ENCODE peak calls at places on chromosome 11, in nine cellular contexts. One of them, this sample, is unnamed.

GRCh38 chr11:114163830-114164401 is 104.4 kb downstream of the ZBTB16 start:
- DNase-seq in upper lobe of left lung: no peak
- DNase-seq in H1: no peak
- DNase-seq in sigmoid colon: peak; percentile 95
- DNase-seq in K562: no peak
- DNase-seq in transverse colon: peak; percentile 52
- DNase-seq in HepG2: no peak
- DNase-seq in stomach: no peak
- DNase-seq in breast epithelium: no peak
- DNase-seq in this sample: no peak

GRCh38 chr11:61893981-61894380 is 2.6 kb upstream of the FADS3 start:
- DNase-seq in H1: no peak
- DNase-seq in K562: no peak
- DNase-seq in stomach: no peak
- DNase-seq in upper lobe of left lung: no peak
- DNase-seq in breast epithelium: no peak
- DNase-seq in HepG2: no peak
- DNase-seq in sigmoid colon: no peak
- DNase-seq in transverse colon: no peak
- DNase-seq in this sample: no peak

GRCh38 chr11:20013346-20014066 is 146.8 kb downstream of the DBX1 start:
- DNase-seq in upper lobe of left lung: no peak
- DNase-seq in H1: no peak
- DNase-seq in transverse colon: no peak
- DNase-seq in sigmoid colon: no peak
- DNase-seq in breast epithelium: no peak
- DNase-seq in HepG2: peak; percentile 73
- DNase-seq in K562: peak; percentile 25
- DNase-seq in stomach: no peak
- DNase-seq in this sample: no peak

GRCh38 chr11:9566561-9567063 is 6.9 kb upstream of the WEE1 start:
- DNase-seq in K562: peak; percentile 49
- DNase-seq in transverse colon: no peak
- DNase-seq in breast epithelium: no peak
- DNase-seq in H1: no peak
- DNase-seq in HepG2: no peak
- DNase-seq in upper lobe of left lung: no peak
- DNase-seq in sigmoid colon: no peak
- DNase-seq in stomach: no peak
- DNase-seq in this sample: no peak

GRCh38 chr11:77209663-77210062 is 81.6 kb downstream of the MYO7A start:
- DNase-seq in stomach: no peak
- DNase-seq in HepG2: no peak
- DNase-seq in upper lobe of left lung: no peak
- DNase-seq in transverse colon: no peak
- DNase-seq in H1: no peak
- DNase-seq in sigmoid colon: no peak
- DNase-seq in breast epithelium: no peak
- DNase-seq in K562: no peak
- DNase-seq in this sample: no peak

GRCh38 chr11:46290021-46290420 is 12.6 kb downstream of the CREB3L1 start:
- DNase-seq in HepG2: no peak
- DNase-seq in transverse colon: no peak
- DNase-seq in H1: no peak
- DNase-seq in stomach: no peak
- DNase-seq in breast epithelium: no peak
- DNase-seq in sigmoid colon: no peak
- DNase-seq in K562: no peak
- DNase-seq in upper lobe of left lung: no peak
- DNase-seq in this sample: no peak

GRCh38 chr11:68857037-68857586 is 15.4 kb upstream of the CPT1A start:
- DNase-seq in K562: no peak
- DNase-seq in transverse colon: no peak
- DNase-seq in breast epithelium: no peak
- DNase-seq in sigmoid colon: no peak
- DNase-seq in HepG2: no peak
- DNase-seq in upper lobe of left lung: no peak
- DNase-seq in H1: no peak
- DNase-seq in stomach: no peak
- DNase-seq in this sample: no peak

GRCh38 chr11:9817191-9817590 is 153.3 kb downstream of the SWAP70 start:
- DNase-seq in K562: no peak
- DNase-seq in H1: no peak
- DNase-seq in upper lobe of left lung: no peak
- DNase-seq in sigmoid colon: no peak
- DNase-seq in stomach: no peak
- DNase-seq in breast epithelium: no peak
- DNase-seq in HepG2: no peak
- DNase-seq in transverse colon: no peak
- DNase-seq in this sample: no peak

GRCh38 chr11:57498540-57498939 is 17.0 kb downstream of the SLC43A1 start:
- DNase-seq in HepG2: no peak
- DNase-seq in transverse colon: no peak
- DNase-seq in upper lobe of left lung: no peak
- DNase-seq in breast epithelium: no peak
- DNase-seq in stomach: no peak
- DNase-seq in H1: no peak
- DNase-seq in K562: no peak
- DNase-seq in sigmoid colon: no peak
- DNase-seq in this sample: no peak

GRCh38 chr11:57500926-57501325 is 14.6 kb downstream of the SLC43A1 start:
- DNase-seq in sigmoid colon: no peak
- DNase-seq in H1: no peak
- DNase-seq in K562: no peak
- DNase-seq in stomach: no peak
- DNase-seq in upper lobe of left lung: no peak
- DNase-seq in HepG2: no peak
- DNase-seq in transverse colon: no peak
- DNase-seq in breast epithelium: no peak
- DNase-seq in this sample: no peak

GRCh38 chr11:57499983-57500461 is 15.5 kb downstream of the SLC43A1 start:
- DNase-seq in breast epithelium: no peak
- DNase-seq in transverse colon: no peak
- DNase-seq in stomach: no peak
- DNase-seq in K562: no peak
- DNase-seq in upper lobe of left lung: no peak
- DNase-seq in H1: no peak
- DNase-seq in sigmoid colon: no peak
- DNase-seq in HepG2: no peak
- DNase-seq in this sample: no peak

GRCh38 chr11:57500526-57500925 is 15.0 kb downstream of the SLC43A1 start:
- DNase-seq in H1: no peak
- DNase-seq in K562: no peak
- DNase-seq in HepG2: no peak
- DNase-seq in upper lobe of left lung: no peak
- DNase-seq in breast epithelium: no peak
- DNase-seq in stomach: no peak
- DNase-seq in sigmoid colon: no peak
- DNase-seq in transverse colon: no peak
- DNase-seq in this sample: no peak

DNA sequence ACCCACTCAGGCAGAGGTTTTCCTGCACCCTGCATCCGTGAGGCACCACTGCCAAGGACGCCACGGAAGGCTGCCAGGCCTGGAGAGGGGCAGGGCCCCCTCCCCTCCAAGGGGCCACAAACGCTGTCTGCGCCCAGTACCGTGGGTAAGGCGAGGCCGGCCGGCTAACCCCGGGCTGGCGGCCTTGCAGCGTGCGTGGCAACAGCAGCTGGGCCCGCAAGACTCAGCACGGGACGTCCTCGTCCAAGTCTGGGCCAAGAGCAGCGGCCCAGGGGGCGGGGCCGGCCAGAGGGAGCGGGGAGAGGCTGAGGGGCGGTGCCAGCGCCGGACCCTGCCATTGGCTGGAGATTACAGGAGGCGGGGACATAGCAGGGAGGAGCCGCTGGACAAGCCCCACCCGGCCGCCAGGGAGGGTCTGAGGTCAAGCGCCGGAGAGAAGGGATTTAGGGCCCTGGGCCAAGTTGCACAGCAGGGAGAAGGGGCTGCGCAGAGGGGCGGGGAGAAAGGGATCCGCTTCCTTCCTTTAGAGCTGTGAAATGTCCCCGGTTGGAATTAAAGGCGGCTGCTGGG is 16.0 kb downstream of the SLC43A1 start:
- DNase-seq in H1: peak; percentile 89
- DNase-seq in K562: peak; percentile 100
- DNase-seq in HepG2: peak; percentile 84
- DNase-seq in transverse colon: peak; percentile 95
- DNase-seq in upper lobe of left lung: peak; percentile 97
- DNase-seq in breast epithelium: peak; percentile 87
- DNase-seq in sigmoid colon: peak; percentile 99
- DNase-seq in stomach: peak; percentile 97
- DNase-seq in this sample: peak; percentile 61
- TF ChIP-seq POLR2AphosphoS5 in H1: no peak
- TF ChIP-seq POLR2AphosphoS5 in K562: no peak
- TF ChIP-seq POLR2AphosphoS5 in HepG2: no peak
- TF ChIP-seq POLR2AphosphoS5 in transverse colon: no peak
- TF ChIP-seq POLR2AphosphoS5 in upper lobe of left lung: no peak
- TF ChIP-seq POLR2AphosphoS5 in breast epithelium: peak; percentile 2
- TF ChIP-seq POLR2AphosphoS5 in sigmoid colon: peak; percentile 63
- TF ChIP-seq POLR2AphosphoS5 in stomach: peak; percentile 70
- TF ChIP-seq POLR2AphosphoS5 in this sample: peak; percentile 64

GRCh38 chr11:128910583-128910982 is 19.4 kb downstream of the KCNJ5 start:
- DNase-seq in breast epithelium: no peak
- DNase-seq in HepG2: no peak
- DNase-seq in transverse colon: no peak
- DNase-seq in upper lobe of left lung: no peak
- DNase-seq in stomach: no peak
- DNase-seq in K562: no peak
- DNase-seq in H1: no peak
- DNase-seq in sigmoid colon: no peak
- DNase-seq in this sample: no peak

GRCh38 chr11:128909438-128910125 is 18.4 kb downstream of the KCNJ5 start:
- DNase-seq in sigmoid colon: no peak
- DNase-seq in HepG2: no peak
- DNase-seq in K562: no peak
- DNase-seq in breast epithelium: no peak
- DNase-seq in H1: no peak
- DNase-seq in transverse colon: no peak
- DNase-seq in stomach: no peak
- DNase-seq in upper lobe of left lung: no peak
- DNase-seq in this sample: no peak

GRCh38 chr11:128906185-128907065 is 15.3 kb downstream of the KCNJ5 start:
- DNase-seq in upper lobe of left lung: peak; percentile 39
- DNase-seq in K562: no peak
- DNase-seq in stomach: no peak
- DNase-seq in HepG2: no peak
- DNase-seq in H1: no peak
- DNase-seq in sigmoid colon: no peak
- DNase-seq in transverse colon: no peak
- DNase-seq in breast epithelium: no peak
- DNase-seq in this sample: no peak

GRCh38 chr11:128911239-128911638 is 20.1 kb downstream of the KCNJ5 start:
- DNase-seq in breast epithelium: no peak
- DNase-seq in K562: no peak
- DNase-seq in HepG2: no peak
- DNase-seq in sigmoid colon: no peak
- DNase-seq in stomach: no peak
- DNase-seq in upper lobe of left lung: no peak
- DNase-seq in transverse colon: no peak
- DNase-seq in H1: no peak
- DNase-seq in this sample: no peak

GRCh38 chr11:128908391-128909246 is 17.5 kb downstream of the KCNJ5 start:
- DNase-seq in upper lobe of left lung: peak; percentile 70
- DNase-seq in transverse colon: peak; percentile 63
- DNase-seq in stomach: peak; percentile 78
- DNase-seq in sigmoid colon: peak; percentile 79
- DNase-seq in breast epithelium: no peak
- DNase-seq in H1: no peak
- DNase-seq in K562: no peak
- DNase-seq in HepG2: no peak
- DNase-seq in this sample: peak; percentile 45
- H3K4me1 ChIP-seq in upper lobe of left lung: peaks cover 27% of the 10 kb centered on the region
- H3K4me1 ChIP-seq in transverse colon: peaks cover 17% of the 10 kb centered on the region
- H3K4me1 ChIP-seq in stomach: peaks cover 24% of the 10 kb centered on the region
- H3K4me1 ChIP-seq in sigmoid colon: peaks cover 21% of the 10 kb centered on the region
- H3K4me1 ChIP-seq in breast epithelium: no peaks in the 10 kb centered on the region
- H3K4me1 ChIP-seq in H1: peaks cover 9% of the 10 kb centered on the region
- H3K4me1 ChIP-seq in K562: peaks cover 4% of the 10 kb centered on the region
- H3K4me1 ChIP-seq in HepG2: no peaks in the 10 kb centered on the region
- H3K4me1 ChIP-seq in this sample: peaks cover 23% of the 10 kb centered on the region

GRCh38 chr11:111878766-111879636 is at the start of the genes CFAP68 and FDXACB1:
- DNase-seq in H1: peak; percentile 94
- DNase-seq in HepG2: peak; percentile 97
- DNase-seq in sigmoid colon: peak; percentile 99
- DNase-seq in transverse colon: peak; percentile 97
- DNase-seq in upper lobe of left lung: peak; percentile 98
- DNase-seq in stomach: peak; percentile 97
- DNase-seq in K562: peak; percentile 93
- DNase-seq in breast epithelium: peak; percentile 94
- DNase-seq in this sample: peak; percentile 98
- TF ChIP-seq POLR2AphosphoS5 in H1: peak; percentile 90
- TF ChIP-seq POLR2AphosphoS5 in HepG2: peak; percentile 67
- TF ChIP-seq POLR2AphosphoS5 in sigmoid colon: peak; percentile 95
- TF ChIP-seq POLR2AphosphoS5 in transverse colon: peak; percentile 80
- TF ChIP-seq POLR2AphosphoS5 in upper lobe of left lung: peak; percentile 94
- TF ChIP-seq POLR2AphosphoS5 in stomach: peak; percentile 77
- TF ChIP-seq POLR2AphosphoS5 in K562: peak; percentile 59
- TF ChIP-seq POLR2AphosphoS5 in breast epithelium: peak; percentile 98
- TF ChIP-seq POLR2AphosphoS5 in this sample: peak; percentile 79

GRCh38 chr11:70078095-70078795 is at the start of gene ANO1:
- DNase-seq in HepG2: no peak
- DNase-seq in H1: no peak
- DNase-seq in K562: peak; percentile 53
- DNase-seq in sigmoid colon: peak; percentile 53
- DNase-seq in upper lobe of left lung: no peak
- DNase-seq in stomach: peak; percentile 52
- DNase-seq in breast epithelium: no peak
- DNase-seq in transverse colon: no peak
- DNase-seq in this sample: no peak

GRCh38 chr11:70082829-70083228 is 4.7 kb downstream of the ANO1 start:
- DNase-seq in breast epithelium: no peak
- DNase-seq in sigmoid colon: no peak
- DNase-seq in HepG2: no peak
- DNase-seq in upper lobe of left lung: no peak
- DNase-seq in K562: peak; percentile 41
- DNase-seq in transverse colon: no peak
- DNase-seq in H1: no peak
- DNase-seq in stomach: no peak
- DNase-seq in this sample: no peak

GRCh38 chr11:70079691-70080090 is 1.6 kb downstream of the ANO1 start:
- DNase-seq in sigmoid colon: no peak
- DNase-seq in transverse colon: no peak
- DNase-seq in K562: no peak
- DNase-seq in upper lobe of left lung: no peak
- DNase-seq in stomach: no peak
- DNase-seq in HepG2: no peak
- DNase-seq in H1: no peak
- DNase-seq in breast epithelium: no peak
- DNase-seq in this sample: no peak

GRCh38 chr11:70078796-70079616 is 889 bp downstream of the ANO1 start:
- DNase-seq in upper lobe of left lung: no peak
- DNase-seq in HepG2: no peak
- DNase-seq in breast epithelium: no peak
- DNase-seq in transverse colon: no peak
- DNase-seq in stomach: no peak
- DNase-seq in K562: no peak
- DNase-seq in H1: no peak
- DNase-seq in sigmoid colon: peak; percentile 64
- DNase-seq in this sample: no peak

DNA sequence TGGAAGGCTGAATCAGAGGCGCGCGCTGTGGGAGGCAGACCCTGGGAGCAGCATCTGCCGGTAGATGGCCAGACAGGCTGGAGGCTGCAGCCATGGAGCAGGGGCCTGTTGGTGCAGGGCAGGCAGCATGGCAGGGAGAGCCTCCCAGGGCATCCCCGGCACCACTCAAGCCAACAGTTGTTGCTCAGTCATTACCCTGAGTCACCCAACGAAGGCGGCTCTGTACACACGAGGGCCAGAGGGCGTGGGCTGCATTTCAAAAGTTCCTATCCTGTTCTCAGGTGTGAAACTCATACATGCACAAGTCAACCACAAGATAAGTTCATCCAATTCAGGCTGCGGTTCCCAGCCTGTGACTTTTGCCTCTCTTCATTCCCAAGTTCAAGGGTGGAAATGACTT is 2.6 kb downstream of the ANO1 start:
- DNase-seq in stomach: peak; percentile 65
- DNase-seq in upper lobe of left lung: no peak
- DNase-seq in HepG2: no peak
- DNase-seq in sigmoid colon: no peak
- DNase-seq in breast epithelium: peak; percentile 71
- DNase-seq in H1: no peak
- DNase-seq in transverse colon: no peak
- DNase-seq in K562: no peak
- DNase-seq in this sample: peak; percentile 38
- H3K4me1 ChIP-seq in stomach: no peaks in the 10 kb centered on the region
- H3K4me1 ChIP-seq in upper lobe of left lung: peaks cover 8% of the 10 kb centered on the region
- H3K4me1 ChIP-seq in HepG2: peaks cover 5% of the 10 kb centered on the region
- H3K4me1 ChIP-seq in sigmoid colon: peaks cover 7% of the 10 kb centered on the region
- H3K4me1 ChIP-seq in breast epithelium: peaks cover 10% of the 10 kb centered on the region
- H3K4me1 ChIP-seq in H1: peaks cover 5% of the 10 kb centered on the region
- H3K4me1 ChIP-seq in transverse colon: peaks cover 5% of the 10 kb centered on the region
- H3K4me1 ChIP-seq in K562: peaks cover 17% of the 10 kb centered on the region
- H3K4me1 ChIP-seq in this sample: peaks cover 23% of the 10 kb centered on the region

This sample was measured in HCT116.